ENCODE peak calls at places on chromosome 14, in eight cellular contexts. Z is brain microvascular endothelial cell; M is fibroblast of mammary gland; Y is stomach; G is HFFc6; S is lung; O is GM23248; R is stimulated activated CD4-positive, alpha-beta T cell treated with anti-CD3 and anti-CD28 coated beads, Interleukin-4, amount 100 ng/mL, for 48 hours. E is an unnamed sample.

GRCh38 chr14:32435411-32435810 is 106.3 kb downstream of the AKAP6 start:
- DNase-seq in S (no peak), R (no peak), M (no peak), O (no peak), Y (no peak), G (no peak), Z (no peak), E (no peak)

GRCh38 chr14:104283197-104284106 is 145.1 kb downstream of the KIF26A start:
- DNase-seq in Y (no peak), R (no peak), S (no peak), Z (no peak), G (no peak), O (no peak), M (no peak), E (no peak)

GRCh38 chr14:98926151-98926550 is 345.8 kb downstream of the BCL11B start:
- DNase-seq in Z (no peak), M (no peak), S (no peak), Y (no peak), R (no peak), G (no peak), O (no peak), E (no peak)

GRCh38 chr14:59302313-59302712 is 113.8 kb downstream of the DAAM1 start:
- DNase-seq in M (no peak), Z (no peak), S (no peak), G (no peak), R (no peak), O (no peak), Y (no peak), E (no peak)

GRCh38 chr14:98244966-98245569 is 1026.9 kb downstream of the BCL11B start:
- DNase-seq in Y (no peak), R (no peak), S (no peak), O (no peak), G (no peak), M (no peak), Z (no peak), E (no peak)

GRCh38 chr14:25848601-25849000 is 749.2 kb downstream of the NOVA1 start:
- DNase-seq in Z (no peak), M (peak; percentile 13), O (no peak), Y (no peak), S (no peak), G (no peak), R (no peak), E (no peak)

GRCh38 chr14:90416649-90417237 is 19.9 kb downstream of the CALM1 start:
- DNase-seq in M (no peak), G (no peak), S (no peak), O (no peak), Z (no peak), R (no peak), Y (no peak), E (no peak)

GRCh38 chr14:68715032-68715924 is 77.6 kb downstream of the ZFP36L1 start:
- DNase-seq in M (peak; percentile 83), R (no peak), Y (no peak), S (no peak), O (peak; percentile 54), G (no peak), Z (peak; percentile 75), E (no peak)

GRCh38 chr14:101082036-101082435 is 178.5 kb upstream of the RTL1 start:
- DNase-seq in R (no peak), S (peak; percentile 26), G (no peak), Y (peak; percentile 19), M (no peak), O (no peak), Z (no peak), E (no peak)

GRCh38 chr14:102201776-102202175 is 62.1 kb downstream of the WDR20 start:
- DNase-seq in G (no peak), M (no peak), S (no peak), R (no peak), O (no peak), Z (no peak), Y (no peak), E (no peak)

GRCh38 chr14:79781882-79782281 is 429.4 kb downstream of the DIO2 start:
- DNase-seq in M (peak; percentile 26), G (peak; percentile 8), S (no peak), O (no peak), Y (no peak), R (no peak), Z (peak; percentile 30), E (no peak)

GRCh38 chr14:105045710-105046326 is 19.4 kb downstream of the GPR132 start:
- DNase-seq in Z (peak; percentile 64), O (peak; percentile 91), R (peak; percentile 88), M (peak; percentile 74), S (peak; percentile 92), Y (peak; percentile 96), G (peak; percentile 64), E (peak; percentile 98)

GRCh38 chr14:92288994-92289393 is 34.0 kb upstream of the SLC24A4 start:
- DNase-seq in M (no peak), O (no peak), Y (no peak), Z (no peak), S (no peak), R (no peak), G (no peak), E (no peak)

GRCh38 chr14:95413289-95414215 is 93.8 kb upstream of the CLMN start:
- DNase-seq in R (no peak), S (no peak), Y (no peak), M (peak; percentile 57), O (peak; percentile 47), G (peak; percentile 24), Z (no peak), E (no peak)

GRCh38 chr14:69695664-69696527 is 71.0 kb upstream of the SRSF5 start:
- DNase-seq in M (no peak), O (peak; percentile 38), S (no peak), Z (no peak), R (no peak), Y (peak; percentile 52), G (peak; percentile 9), E (no peak)

GRCh38 chr14:89959853-89960493 is 4.2 kb downstream of the TDP1 start:
- DNase-seq in S (no peak), R (no peak), G (no peak), O (no peak), Y (no peak), M (no peak), Z (no peak), E (no peak)

GRCh38 chr14:60655114-60655897 is 6.0 kb upstream of the SIX1 start:
- DNase-seq in G (no peak), O (no peak), Y (no peak), M (no peak), Z (no peak), R (no peak), S (no peak), E (no peak)

GRCh38 chr14:36207500-36207899 is 31.0 kb upstream of the PTCSC3 start:
- DNase-seq in S (no peak), Y (no peak), G (no peak), O (peak; percentile 26), Z (no peak), M (peak; percentile 22), R (no peak), E (no peak)

GRCh38 chr14:71486274-71486673 is 446.0 kb upstream of the RGS6 start:
- DNase-seq in Z (no peak), M (no peak), S (no peak), Y (no peak), G (no peak), O (no peak), R (no peak), E (no peak)

GRCh38 chr14:64786296-64787149 is 82.3 kb downstream of the PLEKHG3 start:
- DNase-seq in S (no peak), M (peak; percentile 30), Z (no peak), R (no peak), G (no peak), O (peak; percentile 16), Y (no peak), E (no peak)

GRCh38 chr14:100297320-100298300 is 8.6 kb downstream of the SLC25A29 start:
- DNase-seq in M (peak; percentile 70), Z (peak; percentile 27), G (peak; percentile 53), Y (peak; percentile 76), O (peak; percentile 87), S (peak; percentile 70), R (no peak), E (no peak)

GRCh38 chr14:44962573-44963528 is 861 bp downstream of the TOGARAM1 start:
- DNase-seq in Z (peak; percentile 20), R (peak; percentile 2), Y (peak; percentile 49), O (peak; percentile 82), S (peak; percentile 47), G (peak; percentile 11), M (peak; percentile 44), E (no peak)

GRCh38 chr14:101126376-101127130 is 223.0 kb upstream of the RTL1 start:
- DNase-seq in Y (peak; percentile 17), S (peak; percentile 25), G (no peak), O (no peak), M (no peak), Z (no peak), R (no peak), E (peak; percentile 15)

GRCh38 chr14:104389326-104390220 is 190.0 kb upstream of the C14orf180 start:
- DNase-seq in O (no peak), R (no peak), Y (peak; percentile 23), M (no peak), Z (no peak), G (no peak), S (no peak), E (no peak)

GRCh38 chr14:79701371-79701770 is 509.9 kb downstream of the DIO2 start:
- DNase-seq in Y (no peak), O (no peak), G (no peak), M (no peak), R (no peak), S (no peak), Z (no peak), E (no peak)

GRCh38 chr14:74922752-74923401 is at the start of gene RPS6KL1:
- DNase-seq in M (peak; percentile 68), G (peak; percentile 51), Z (peak; percentile 67), R (peak; percentile 64), O (peak; percentile 88), Y (peak; percentile 81), S (peak; percentile 77), E (peak; percentile 65)

GRCh38 chr14:23366163-23366921 is 1.4 kb upstream of the EFS start:
- DNase-seq in Z (no peak), M (peak; percentile 17), G (peak; percentile 25), S (peak; percentile 51), O (peak; percentile 79), R (no peak), Y (no peak), E (no peak)

GRCh38 chr14:94914191-94914590 is 144.3 kb upstream of the GSC start:
- DNase-seq in M (no peak), O (no peak), G (no peak), Y (no peak), S (no peak), R (no peak), Z (no peak), E (no peak)

GRCh38 chr14:75854247-75854799 is 127.5 kb downstream of the TGFB3 start:
- DNase-seq in R (no peak), Y (no peak), M (no peak), G (no peak), S (no peak), O (peak; percentile 16), Z (no peak), E (no peak)

GRCh38 chr14:69648480-69649414 is 37.4 kb downstream of the SUSD6 start:
- DNase-seq in Z (peak; percentile 65), R (no peak), M (peak; percentile 60), G (peak; percentile 35), Y (no peak), O (peak; percentile 75), S (no peak), E (no peak)

GRCh38 chr14:78341827-78342389 is 171.7 kb downstream of the NRXN3 start:
- DNase-seq in M (no peak), Z (no peak), O (no peak), Y (no peak), R (no peak), G (no peak), S (no peak), E (no peak)

GRCh38 chr14:100692859-100693558 is 33.7 kb upstream of the DLK1 start:
- DNase-seq in M (peak; percentile 92), Z (peak; percentile 84), O (peak; percentile 95), R (no peak), G (peak; percentile 97), S (peak; percentile 59), Y (no peak), E (no peak)

GRCh38 chr14:50964683-50965390 is 20.6 kb upstream of the PYGL start:
- DNase-seq in O (peak; percentile 95), R (no peak), S (no peak), Y (peak; percentile 54), Z (peak; percentile 98), M (peak; percentile 95), G (peak; percentile 79), E (no peak)

GRCh38 chr14:50635136-50635535 is 33.0 kb downstream of the SAV1 start:
- DNase-seq in M (no peak), S (no peak), O (no peak), R (no peak), Z (no peak), Y (no peak), G (no peak), E (no peak)